ENCODE peak calls at places on chromosome 4, in ten cellular contexts. V is pons; U is T-helper 2 cell treated with Interferon-gamma antibody and Interleukin-4, amounts not matched to agents 5 μg/mL and 100 μg/mL, for 36 hours; N is globus pallidus; L is pulmonary artery endothelial cell; M is activated CD4-positive, alpha-beta T cell treated with anti-CD3 and anti-CD28 coated beads, Interleukin-2, amount 50 U/mL, for 4 hours; Q is H9; P is NCI-H146; E is HL-60; G is heart left ventricle. S is an unnamed sample.

GRCh38 chr4:173940146-173940545 is 343.3 kb downstream of the FBXO8 start:
- DNase-seq in V (no peak), U (no peak), N (no peak), L (no peak), M (no peak), Q (no peak), P (no peak), E (no peak), G (no peak), S (no peak)

GRCh38 chr4:7202391-7202790 is 10.1 kb downstream of the SORCS2 start:
- DNase-seq in V (no peak), U (no peak), N (no peak), L (no peak), M (no peak), Q (no peak), P (no peak), E (no peak), G (no peak), S (no peak)

GRCh38 chr4:39464886-39465501 is 6.1 kb downstream of the LIAS start:
- DNase-seq in V (peak; percentile 36), U (no peak), N (no peak), L (no peak), M (no peak), Q (no peak), P (no peak), E (no peak), G (no peak), S (peak; percentile 73)

GRCh38 chr4:12703076-12703475 is 781.1 kb downstream of the RAB28 start:
- DNase-seq in V (no peak), U (no peak), N (no peak), L (no peak), M (no peak), Q (no peak), P (no peak), E (no peak), G (no peak), S (no peak)

GRCh38 chr4:53935780-53936179 is 128.6 kb downstream of the CHIC2 start:
- DNase-seq in V (no peak), U (no peak), N (no peak), L (no peak), M (no peak), Q (no peak), P (no peak), E (no peak), G (no peak), S (no peak)

GRCh38 chr4:110633358-110634319 is 10.8 kb upstream of the PITX2 start:
- DNase-seq in V (no peak), U (no peak), N (no peak), L (no peak), M (no peak), Q (peak; percentile 50), P (no peak), E (no peak), G (no peak), S (no peak)

GRCh38 chr4:71009796-71010588 is 16.5 kb downstream of the DCK start:
- DNase-seq in V (no peak), U (no peak), N (peak; percentile 31), L (no peak), M (no peak), Q (no peak), P (peak; percentile 44), E (peak; percentile 21), G (no peak), S (peak; percentile 35)

GRCh38 chr4:53541577-53542206 is 49.6 kb downstream of the LNX1 start:
- DNase-seq in V (no peak), U (no peak), N (no peak), L (peak; percentile 13), M (no peak), Q (no peak), P (peak; percentile 38), E (no peak), G (no peak), S (peak; percentile 37)

GRCh38 chr4:20544645-20545044 is 155.6 kb upstream of the PACRGL start:
- DNase-seq in V (peak; percentile 74), U (no peak), N (peak; percentile 55), L (peak; percentile 7), M (no peak), Q (no peak), P (peak; percentile 37), E (no peak), G (no peak), S (peak; percentile 25)

GRCh38 chr4:140876597-140877364 is 120.6 kb upstream of the TBC1D9 start:
- DNase-seq in V (no peak), U (no peak), N (no peak), L (no peak), M (no peak), Q (no peak), P (no peak), E (no peak), G (no peak), S (peak; percentile 14)

GRCh38 chr4:104163820-104164219 is 330.9 kb downstream of the CXXC4 start:
- DNase-seq in V (no peak), U (no peak), N (no peak), L (no peak), M (no peak), Q (no peak), P (no peak), E (no peak), G (no peak), S (no peak)

GRCh38 chr4:118281611-118282442 is 71.0 kb downstream of the PRSS12 start:
- DNase-seq in V (no peak), U (no peak), N (no peak), L (no peak), M (no peak), Q (peak; percentile 57), P (no peak), E (peak; percentile 7), G (no peak), S (no peak)

GRCh38 chr4:6568689-6569332 is 6.2 kb upstream of the MAN2B2 start:
- DNase-seq in V (no peak), U (no peak), N (no peak), L (no peak), M (no peak), Q (no peak), P (no peak), E (no peak), G (no peak), S (peak; percentile 56)

GRCh38 chr4:113673450-113673849 is 88.1 kb downstream of the CAMK2D start:
- DNase-seq in V (no peak), U (peak; percentile 64), N (no peak), L (no peak), M (peak; percentile 25), Q (peak; percentile 47), P (peak; percentile 3), E (no peak), G (no peak), S (no peak)

GRCh38 chr4:3250438-3250955 is 1.5 kb downstream of the MSANTD1 start:
- DNase-seq in V (no peak), U (no peak), N (no peak), L (no peak), M (no peak), Q (peak; percentile 83), P (no peak), E (no peak), G (peak; percentile 46), S (no peak)

GRCh38 chr4:28167411-28167810 is 1306.8 kb downstream of the STIM2 start:
- DNase-seq in V (no peak), U (no peak), N (no peak), L (no peak), M (no peak), Q (no peak), P (no peak), E (no peak), G (no peak), S (no peak)

GRCh38 chr4:39348371-39349265 is 17.5 kb downstream of the RFC1 start:
- DNase-seq in V (no peak), U (peak; percentile 39), N (no peak), L (no peak), M (no peak), Q (no peak), P (no peak), E (no peak), G (no peak), S (no peak)

GRCh38 chr4:182141046-182141445 is 102.2 kb upstream of the TENM3 start:
- DNase-seq in V (no peak), U (no peak), N (no peak), L (no peak), M (no peak), Q (peak; percentile 43), P (no peak), E (no peak), G (no peak), S (no peak)

GRCh38 chr4:138775890-138776289 is 239.7 kb upstream of the NOCT start:
- DNase-seq in V (peak; percentile 73), U (no peak), N (peak; percentile 48), L (no peak), M (no peak), Q (no peak), P (no peak), E (peak; percentile 15), G (no peak), S (no peak)

GRCh38 chr4:115491686-115492085 is 378.3 kb upstream of the NDST4 start:
- DNase-seq in V (no peak), U (no peak), N (no peak), L (no peak), M (no peak), Q (no peak), P (no peak), E (no peak), G (no peak), S (no peak)

GRCh38 chr4:17780461-17781071 is 855 bp downstream of the FAM184B start:
- DNase-seq in V (peak; percentile 31), U (no peak), N (peak; percentile 21), L (no peak), M (no peak), Q (no peak), P (peak; percentile 35), E (no peak), G (no peak), S (peak; percentile 28)

GRCh38 chr4:152679414-152680281 is at the start of gene TMEM154:
- DNase-seq in V (peak; percentile 63), U (peak; percentile 65), N (peak; percentile 38), L (peak; percentile 24), M (peak; percentile 35), Q (peak; percentile 71), P (peak; percentile 34), E (peak; percentile 96), G (peak; percentile 83), S (peak; percentile 41)

GRCh38 chr4:8679032-8679431 is 86.5 kb downstream of the CPZ start:
- DNase-seq in V (no peak), U (no peak), N (no peak), L (no peak), M (no peak), Q (no peak), P (no peak), E (no peak), G (no peak), S (no peak)

GRCh38 chr4:87654487-87655044 is 4.5 kb downstream of the DMP1 start:
- DNase-seq in V (no peak), U (no peak), N (no peak), L (no peak), M (no peak), Q (no peak), P (no peak), E (no peak), G (no peak), S (no peak)

S was measured in AG08396.